ENCODE peak calls at places on chromosomes 13 and 19, in seven cellular contexts. N is GM23338, A is ovary, W is aorta, G is esophagus squamous epithelium, O is esophagus muscularis mucosa, S is neural progenitor cell. B is an unnamed sample.

GRCh38 chr13:98103942-98104880 is 38.7 kb upstream of the FARP1 start:
- DNase-seq in N (peak; percentile 27), A (no peak), W (no peak), G (no peak), O (no peak), S (no peak), B (no peak)

GRCh38 chr19:4557186-4557970 is 2.1 kb downstream of the SEMA6B start:
- DNase-seq in N (peak; percentile 48), A (peak; percentile 23), W (no peak), G (no peak), O (no peak), S (no peak), B (no peak)

GRCh38 chr13:23991119-23991518 is 93.8 kb upstream of the C1QTNF9B start:
- DNase-seq in N (no peak), A (no peak), W (no peak), G (no peak), O (no peak), S (no peak), B (no peak)

GRCh38 chr13:66933994-66934393 is 296.1 kb downstream of the PCDH9 start:
- DNase-seq in N (no peak), A (no peak), W (no peak), G (no peak), O (no peak), S (no peak), B (no peak)

GRCh38 chr13:20553309-20553708 is 13.6 kb upstream of the IFT88 start:
- DNase-seq in N (no peak), A (no peak), W (no peak), G (no peak), O (no peak), S (no peak), B (no peak)

GRCh38 chr19:6424190-6424938 is at the start of gene KHSRP:
- DNase-seq in N (peak; percentile 45), A (peak; percentile 58), W (no peak), G (no peak), O (no peak), S (peak; percentile 67), B (no peak)

GRCh38 chr13:94031609-94032008 is 447.9 kb downstream of the DCT start:
- DNase-seq in N (no peak), A (no peak), W (no peak), G (no peak), O (no peak), S (no peak), B (no peak)

GRCh38 chr19:44808463-44809371 is at the start of gene BCAM:
- DNase-seq in N (peak; percentile 83), A (peak; percentile 90), W (peak; percentile 89), G (no peak), O (no peak), S (peak; percentile 91), B (peak; percentile 91)

GRCh38 chr19:13846533-13847032 is 30.4 kb upstream of the NANOS3 start:
- DNase-seq in N (peak; percentile 94), A (peak; percentile 78), W (peak; percentile 96), G (peak; percentile 57), O (no peak), S (peak; percentile 64), B (peak; percentile 57)

GRCh38 chr13:74550039-74550438 is 415.8 kb upstream of the KLF12 start:
- DNase-seq in N (peak; percentile 53), A (no peak), W (no peak), G (no peak), O (no peak), S (no peak), B (no peak)

GRCh38 chr13:41916173-41916954 is 44.5 kb downstream of the VWA8 start:
- DNase-seq in N (no peak), A (no peak), W (no peak), G (no peak), O (no peak), S (no peak), B (no peak)
- H3K27ac ChIP-seq in N (no peak overlapping the region), A (no peak overlapping the region), W (no peak overlapping the region), G (no peak overlapping the region), O (no peak overlapping the region), S (no peak overlapping the region), B (no peak overlapping the region)

GRCh38 chr19:50425581-50425980 is 6.8 kb downstream of the SPIB start:
- DNase-seq in N (no peak), A (no peak), W (no peak), G (no peak), O (no peak), S (no peak), B (no peak)
- H3K4me1 ChIP-seq in N (peaks cover 10% of the 10 kb centered on the region), A (peaks cover 3% of the 10 kb centered on the region), W (no peaks in the 10 kb centered on the region), G (peaks cover 11% of the 10 kb centered on the region), O (peaks cover 6% of the 10 kb centered on the region), S (no peaks in the 10 kb centered on the region), B (peaks cover 13% of the 10 kb centered on the region)

GRCh38 chr13:35472308-35473008 is 4.0 kb downstream of the MAB21L1 start:
- DNase-seq in N (peak; percentile 30), A (no peak), W (no peak), G (no peak), O (no peak), S (peak; percentile 28), B (no peak)
- H3K27me3 ChIP-seq in N (peaks cover 94% of the 10 kb centered on the region), A (no peaks in the 10 kb centered on the region), W (no peaks in the 10 kb centered on the region), G (peaks cover 91% of the 10 kb centered on the region), O (no peaks in the 10 kb centered on the region), S (peaks cover 66% of the 10 kb centered on the region), B (no peaks in the 10 kb centered on the region)

DNA sequence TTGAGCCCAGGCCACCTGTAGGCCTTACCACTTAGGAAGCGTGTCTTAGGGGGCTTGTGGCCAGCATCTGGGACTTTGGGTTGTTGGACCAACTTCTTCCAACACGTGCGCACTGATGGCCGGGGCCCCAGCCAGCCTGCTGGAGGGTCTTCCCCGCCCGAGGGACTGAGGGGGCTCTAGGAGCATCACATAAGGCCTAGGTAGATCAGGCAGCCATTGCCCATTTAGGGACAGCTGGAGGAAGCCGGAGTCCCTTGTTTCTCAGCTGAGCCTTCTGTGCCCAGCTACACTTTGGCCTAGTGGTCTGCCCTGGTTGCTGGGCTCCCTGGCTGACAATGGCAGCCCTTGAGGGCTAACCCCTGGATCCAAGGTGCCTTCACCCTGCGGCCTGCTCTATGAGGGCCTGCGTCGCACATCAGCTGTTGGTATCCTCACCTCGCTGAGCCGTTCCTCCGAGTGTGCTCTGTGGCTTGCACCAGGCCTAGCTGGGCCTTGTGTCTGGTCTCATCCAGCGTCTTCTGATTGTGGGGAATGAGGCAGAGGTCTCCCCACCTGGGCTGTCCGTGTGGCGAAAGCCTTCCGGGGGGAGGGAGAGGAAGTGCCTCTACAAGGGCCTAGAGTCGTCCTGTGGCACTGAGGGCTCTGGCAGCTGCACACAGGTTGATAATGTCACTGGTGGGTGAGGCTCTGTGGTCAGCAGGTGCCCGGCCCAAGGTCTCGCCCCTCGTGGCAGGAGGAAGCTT is 1.3 kb downstream of the RAB11B start:
- DNase-seq in N (no peak), A (peak; percentile 59), W (no peak), G (no peak), O (no peak), S (no peak), B (peak; percentile 63)
- H3K27ac ChIP-seq in N (peak overlapping the region; percentile 80), A (peak overlapping the region; percentile 100), W (peak overlapping the region; percentile 73), G (peak overlapping the region; percentile 100), O (peak overlapping the region; percentile 100), S (no peak overlapping the region), B (peak overlapping the region; percentile 100)